ENCODE peak calls at places on chromosome 4, in nine cellular contexts. J is bronchial epithelial cell; L is Daoy; D is CD4-positive, alpha-beta T cell; G is fibroblast of the aortic adventitia; B is NCI-H510A; M is NCI-H2081; P is EL; I is RPMI8226. X is an unnamed sample.

GRCh38 chr4:41120297-41121217 is 93.8 kb downstream of the APBB2 start:
- DNase-seq in J (peak; percentile 78), L (no peak), D (no peak), G (peak; percentile 87), B (no peak), M (no peak), P (no peak), I (peak; percentile 87), X (no peak)

GRCh38 chr4:154722262-154722661 is 21.5 kb upstream of the LRAT start:
- DNase-seq in J (peak; percentile 83), L (no peak), D (no peak), G (no peak), B (no peak), M (no peak), P (no peak), I (no peak), X (no peak)

GRCh38 chr4:46993075-46994006 is at the start of gene GABRA4:
- DNase-seq in J (no peak), L (peak; percentile 23), D (no peak), G (no peak), B (no peak), M (no peak), P (no peak), I (no peak), X (no peak)

GRCh38 chr4:82947498-82947897 is 47.0 kb downstream of the THAP9 start:
- DNase-seq in J (no peak), L (no peak), D (no peak), G (no peak), B (no peak), M (no peak), P (no peak), I (no peak), X (no peak)

GRCh38 chr4:120809518-120809917 is 113.0 kb downstream of the PRDM5 start:
- DNase-seq in J (no peak), L (no peak), D (no peak), G (no peak), B (no peak), M (no peak), P (no peak), I (no peak), X (no peak)

GRCh38 chr4:7073526-7074390 is 5.9 kb upstream of the GRPEL1 start:
- DNase-seq in J (peak; percentile 60), L (peak; percentile 68), D (no peak), G (peak; percentile 33), B (no peak), M (peak; percentile 55), P (peak; percentile 62), I (peak; percentile 35), X (no peak)

GRCh38 chr4:7649741-7650531 is 215.2 kb upstream of the PSAPL1 start:
- DNase-seq in J (peak; percentile 5), L (peak; percentile 92), D (peak; percentile 21), G (peak; percentile 19), B (no peak), M (no peak), P (peak; percentile 99), I (no peak), X (peak; percentile 94)

GRCh38 chr4:146654976-146655761 is 16.5 kb downstream of the POU4F2 start:
- DNase-seq in J (no peak), L (no peak), D (no peak), G (peak; percentile 22), B (no peak), M (no peak), P (peak; percentile 27), I (no peak), X (no peak)

GRCh38 chr4:181662383-181662782 is 580.8 kb upstream of the TENM3 start:
- DNase-seq in J (no peak), L (peak; percentile 13), D (no peak), G (peak; percentile 60), B (no peak), M (no peak), P (peak; percentile 79), I (no peak), X (no peak)

GRCh38 chr4:24328300-24328699 is 256.1 kb downstream of the DHX15 start:
- DNase-seq in J (no peak), L (no peak), D (no peak), G (no peak), B (no peak), M (no peak), P (no peak), I (no peak), X (no peak)

GRCh38 chr4:187209921-187210613 is 486.4 kb upstream of the FAT1 start:
- DNase-seq in J (peak; percentile 5), L (peak; percentile 55), D (no peak), G (no peak), B (no peak), M (no peak), P (peak; percentile 81), I (no peak), X (no peak)

GRCh38 chr4:37641886-37642849 is 44.0 kb downstream of the RELL1 start:
- DNase-seq in J (no peak), L (no peak), D (no peak), G (no peak), B (no peak), M (no peak), P (no peak), I (no peak), X (no peak)

GRCh38 chr4:129515356-129515755 is 419.4 kb downstream of the C4orf33 start:
- DNase-seq in J (no peak), L (peak; percentile 0), D (no peak), G (no peak), B (no peak), M (no peak), P (no peak), I (no peak), X (no peak)

GRCh38 chr4:87235020-87235671 is 14.7 kb upstream of the KLHL8 start:
- DNase-seq in J (peak; percentile 65), L (no peak), D (no peak), G (peak; percentile 14), B (no peak), M (no peak), P (peak; percentile 31), I (no peak), X (no peak)

GRCh38 chr4:155967098-155967497 is 13.4 kb upstream of the CTSO start:
- DNase-seq in J (peak; percentile 13), L (no peak), D (no peak), G (peak; percentile 30), B (no peak), M (no peak), P (peak; percentile 37), I (no peak), X (no peak)

GRCh38 chr4:114495471-114495928 is 103.1 kb upstream of the UGT8 start:
- DNase-seq in J (no peak), L (no peak), D (no peak), G (no peak), B (no peak), M (no peak), P (no peak), I (no peak), X (no peak)

GRCh38 chr4:78293841-78294301 is 236.7 kb downstream of the FRAS1 start:
- DNase-seq in J (peak; percentile 56), L (peak; percentile 78), D (no peak), G (peak; percentile 90), B (no peak), M (no peak), P (peak; percentile 93), I (no peak), X (no peak)

GRCh38 chr4:17373666-17374065 is 138.2 kb downstream of the QDPR start:
- DNase-seq in J (no peak), L (no peak), D (no peak), G (no peak), B (no peak), M (no peak), P (no peak), I (no peak), X (no peak)

GRCh38 chr4:144582105-144582850 is 63.7 kb upstream of the HHIP start:
- DNase-seq in J (peak; percentile 89), L (peak; percentile 44), D (no peak), G (peak; percentile 63), B (no peak), M (no peak), P (peak; percentile 61), I (no peak), X (no peak)

GRCh38 chr4:22859318-22859717 is 166.6 kb downstream of the GBA3 start:
- DNase-seq in J (no peak), L (no peak), D (no peak), G (no peak), B (no peak), M (no peak), P (no peak), I (no peak), X (no peak)